ENCODE peak calls at places on chromosomes 2 and 18, in five cellular contexts. O is colonic mucosa, N is SK-N-SH, P is psoas muscle, E is cardiac fibroblast. S is an unnamed sample.

GRCh38 chr2:164675698-164676097 is 54.4 kb upstream of the GRB14 start:
- DNase-seq in O (peak), N (no peak), P (no peak), E (no peak), S (no peak)

GRCh38 chr18:75408554-75409506 is 18.7 kb downstream of the SMIM21 start:
- DNase-seq in O (no peak), N (no peak), P (no peak), E (peak), S (peak)

GRCh38 chr2:222774941-222775340 is 85.9 kb upstream of the ACSL3 start:
- DNase-seq in O (no peak), N (no peak), P (no peak), E (no peak), S (no peak)

GRCh38 chr2:158837645-158838044 is 42.5 kb downstream of the DAPL1 start:
- DNase-seq in O (no peak), N (no peak), P (no peak), E (no peak), S (no peak)

GRCh38 chr18:25284861-25285574 is 66.9 kb downstream of the ZNF521 start:
- DNase-seq in O (no peak), N (no peak), P (peak), E (peak), S (peak)

GRCh38 chr18:49755489-49755888 is 57.8 kb downstream of the ACAA2 start:
- DNase-seq in O (no peak), N (no peak), P (no peak), E (no peak), S (no peak)

GRCh38 chr2:170815746-170816498 is 765 bp upstream of the GAD1 start:
- DNase-seq in O (peak), N (peak), P (peak), E (peak), S (peak)

GRCh38 chr18:58829263-58829662 is 35.4 kb upstream of the ZNF532 start:
- DNase-seq in O (no peak), N (no peak), P (no peak), E (peak), S (no peak)

GRCh38 chr2:118609138-118609537 is 238.3 kb downstream of the EN1 start:
- DNase-seq in O (no peak), N (no peak), P (no peak), E (no peak), S (no peak)

GRCh38 chr18:61096231-61096630 is 237.0 kb upstream of the CDH20 start:
- DNase-seq in O (no peak), N (no peak), P (no peak), E (no peak), S (no peak)

GRCh38 chr2:33673937-33674336 is 74.8 kb upstream of the FAM98A start:
- DNase-seq in O (no peak), N (peak), P (no peak), E (peak), S (peak)

GRCh38 chr2:203804070-203804469 is 63.5 kb upstream of the CTLA4 start:
- DNase-seq in O (no peak), N (no peak), P (no peak), E (peak), S (peak)

GRCh38 chr2:219174146-219174545 is 2.6 kb downstream of the CNPPD1 start:
- DNase-seq in O (no peak), N (no peak), P (no peak), E (no peak), S (no peak)

GRCh38 chr2:19357383-19358241 is 811 bp downstream of the OSR1 start:
- DNase-seq in O (no peak), N (peak), P (no peak), E (peak), S (peak)

GRCh38 chr2:233853883-233854240 is 473 bp downstream of the HJURP start:
- DNase-seq in O (no peak), N (no peak), P (no peak), E (no peak), S (no peak)

GRCh38 chr2:71618327-71619113 is 165.2 kb downstream of the DYSF start:
- DNase-seq in O (peak), N (peak), P (no peak), E (no peak), S (no peak)

GRCh38 chr2:177984739-177985138 is 87.8 kb downstream of the PDE11A start:
- DNase-seq in O (peak), N (peak), P (no peak), E (no peak), S (no peak)

GRCh38 chr2:232365621-232366321 is 12.8 kb upstream of the ALPP start:
- DNase-seq in O (no peak), N (peak), P (no peak), E (peak), S (peak)

GRCh38 chr2:202687276-202687675 is 52.5 kb downstream of the FAM117B start:
- DNase-seq in O (no peak), N (no peak), P (no peak), E (no peak), S (no peak)

GRCh38 chr2:131584380-131584779 is 56.7 kb downstream of the CCDC74A start:
- DNase-seq in O (no peak), N (no peak), P (no peak), E (no peak), S (no peak)

GRCh38 chr18:21303913-21304312 is 61.9 kb downstream of the GREB1L start:
- DNase-seq in O (no peak), N (no peak), P (no peak), E (no peak), S (no peak)

GRCh38 chr2:148928395-148928794 is 53.4 kb downstream of the KIF5C start:
- DNase-seq in O (no peak), N (no peak), P (no peak), E (no peak), S (no peak)

GRCh38 chr18:49988733-49989132 is 175.4 kb upstream of the ACAA2 start:
- DNase-seq in O (no peak), N (no peak), P (no peak), E (no peak), S (no peak)

GRCh38 chr2:135744761-135745314 is 3.2 kb downstream of the UBXN4 start:
- DNase-seq in O (no peak), N (peak), P (no peak), E (peak), S (peak)

GRCh38 chr18:906416-907170 is 1.9 kb downstream of the ADCYAP1 start:
- DNase-seq in O (no peak), N (peak), P (no peak), E (no peak), S (no peak)

GRCh38 chr2:102801098-102801718 is 39.4 kb downstream of the TMEM182 start:
- DNase-seq in O (no peak), N (no peak), P (no peak), E (peak), S (peak)

GRCh38 chr2:60834270-60834717 is 47.1 kb upstream of the REL start:
- DNase-seq in O (no peak), N (no peak), P (no peak), E (no peak), S (no peak)

GRCh38 chr18:79402977-79403722 is 7.4 kb downstream of the NFATC1 start:
- DNase-seq in O (peak), N (no peak), P (peak), E (peak), S (no peak)

GRCh38 chr18:48222118-48222517 is 187.1 kb downstream of the ZBTB7C start:
- DNase-seq in O (peak), N (peak), P (peak), E (peak), S (peak)

GRCh38 chr2:169637620-169638019 is 53.5 kb downstream of the PPIG start:
- DNase-seq in O (no peak), N (no peak), P (no peak), E (peak), S (peak)

GRCh38 chr18:48979944-48980890 is 29.5 kb upstream of the SMAD7 start:
- DNase-seq in O (peak), N (no peak), P (no peak), E (no peak), S (no peak)

GRCh38 chr18:58004317-58004716 is 39.7 kb upstream of the NEDD4L start:
- DNase-seq in O (no peak), N (no peak), P (no peak), E (peak), S (peak)

GRCh38 chr2:44707945-44708645 is 233.4 kb upstream of the SIX3 start:
- DNase-seq in O (peak), N (no peak), P (no peak), E (no peak), S (no peak)

DNA sequence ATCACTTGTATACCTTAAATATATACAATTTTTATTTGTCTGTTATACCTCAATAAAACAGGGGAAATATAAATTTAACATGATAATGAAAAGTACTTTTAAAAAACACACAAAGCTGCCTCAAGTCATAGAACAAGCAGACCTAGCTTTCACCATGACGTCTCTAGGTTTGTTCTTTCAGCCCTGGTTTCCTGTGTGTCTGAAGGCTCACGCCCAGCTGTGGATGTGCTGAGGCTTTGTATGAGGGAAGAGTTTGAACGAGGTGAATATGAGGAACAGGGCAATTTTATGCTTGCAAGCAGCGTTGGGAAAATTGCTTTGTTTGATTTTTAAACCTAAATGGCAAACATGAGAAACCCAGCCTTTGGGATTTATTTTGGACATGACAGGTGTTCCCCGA is 15.3 kb downstream of the SH3RF3 start:
- DNase-seq in O (no peak), N (no peak), P (no peak), E (no peak), S (no peak)
- H3K4me3 ChIP-seq in O (no peak), N (no peak), P (no peak), E (no peak), S (no peak)

GRCh38 chr2:31983762-31984467 is 26.9 kb downstream of the MEMO1 start:
- DNase-seq in O (no peak), N (no peak), P (no peak), E (no peak), S (no peak)

GRCh38 chr2:31978998-31979397 is 31.8 kb downstream of the MEMO1 start:
- DNase-seq in O (no peak), N (no peak), P (no peak), E (no peak), S (no peak)

GRCh38 chr2:31979966-31980365 is 30.8 kb downstream of the MEMO1 start:
- DNase-seq in O (no peak), N (no peak), P (no peak), E (no peak), S (no peak)

GRCh38 chr2:31978436-31978835 is 32.4 kb downstream of the MEMO1 start:
- DNase-seq in O (no peak), N (no peak), P (no peak), E (no peak), S (no peak)

GRCh38 chr2:31980674-31981356 is 30.0 kb downstream of the MEMO1 start:
- DNase-seq in O (no peak), N (no peak), P (no peak), E (peak), S (peak)
- H3K4me3 ChIP-seq in O (no peak), N (no peak), P (no peak), E (no peak), S (no peak)

GRCh38 chr2:16330012-16330411 is 335.6 kb downstream of the CYRIA start:
- DNase-seq in O (no peak), N (no peak), P (no peak), E (no peak), S (no peak)
- H3K4me3 ChIP-seq in O (no peak), N (no peak), P (no peak), E (no peak), S (no peak)

GRCh38 chr2:152465541-152465940 is 130.6 kb downstream of the FMNL2 start:
- DNase-seq in O (no peak), N (no peak), P (no peak), E (peak), S (no peak)

GRCh38 chr2:152466925-152467676 is 132.1 kb downstream of the FMNL2 start:
- DNase-seq in O (no peak), N (no peak), P (no peak), E (peak), S (peak)

GRCh38 chr2:152466041-152466440 is 131.1 kb downstream of the FMNL2 start:
- DNase-seq in O (peak), N (no peak), P (peak), E (peak), S (peak)

GRCh38 chr2:152468832-152469692 is 134.1 kb downstream of the FMNL2 start:
- DNase-seq in O (peak), N (no peak), P (no peak), E (peak), S (peak)

GRCh38 chr2:152467677-152468406 is 132.9 kb downstream of the FMNL2 start:
- DNase-seq in O (no peak), N (no peak), P (no peak), E (no peak), S (no peak)
- H3K4me3 ChIP-seq in O (no peak), N (no peak), P (peak), E (no peak), S (no peak)

GRCh38 chr2:199469514-199470360 is 12.0 kb upstream of the SATB2 start:
- DNase-seq in O (peak), N (no peak), P (no peak), E (no peak), S (no peak)

GRCh38 chr2:199468561-199469513 is 11.1 kb upstream of the SATB2 start:
- DNase-seq in O (peak), N (peak), P (no peak), E (no peak), S (no peak)

GRCh38 chr2:199470672-199471442 is 13.1 kb upstream of the SATB2 start:
- DNase-seq in O (peak), N (no peak), P (no peak), E (no peak), S (no peak)

GRCh38 chr2:199470361-199470671 is 12.6 kb upstream of the SATB2 start:
- DNase-seq in O (no peak), N (no peak), P (no peak), E (no peak), S (no peak)

DNA sequence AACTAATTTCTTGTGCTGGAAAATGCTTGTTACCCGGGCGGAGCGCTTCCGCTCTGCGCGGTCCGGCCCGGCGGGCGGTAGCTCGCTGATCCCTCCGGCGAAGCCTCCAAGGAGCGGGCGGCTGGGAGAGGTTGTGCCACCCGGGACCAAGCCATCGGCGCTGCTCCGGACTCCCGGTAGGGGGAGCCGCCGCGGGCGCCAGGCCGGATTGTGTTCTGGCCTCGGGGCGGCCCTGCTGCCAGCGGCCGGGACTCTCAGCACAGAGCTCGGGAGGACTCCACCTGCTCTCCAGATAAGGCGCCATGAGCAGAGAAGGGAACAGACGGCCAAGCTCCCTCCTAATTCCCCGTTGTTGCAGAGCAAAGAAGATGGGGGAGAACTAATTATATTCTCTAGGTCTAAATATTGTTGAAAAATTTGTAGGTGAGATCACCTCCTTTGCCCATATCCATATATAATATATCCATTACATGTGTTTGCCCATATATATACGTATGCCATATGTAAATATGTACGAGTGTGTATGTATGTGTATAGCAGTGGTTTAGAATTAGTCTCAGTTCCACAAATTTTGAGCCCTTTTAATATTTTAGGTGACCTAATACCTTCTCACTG is 13.8 kb upstream of the SATB2 start:
- DNase-seq in O (peak), N (peak), P (peak), E (peak), S (peak)
- H3K4me3 ChIP-seq in O (peak), N (no peak), P (peak), E (no peak), S (no peak)

GRCh38 chr2:112768432-112768831 is 4.0 kb upstream of the CKAP2L start:
- DNase-seq in O (no peak), N (no peak), P (no peak), E (peak), S (peak)

GRCh38 chr2:112772322-112772721 is 7.9 kb upstream of the CKAP2L start:
- DNase-seq in O (no peak), N (no peak), P (no peak), E (no peak), S (no peak)

GRCh38 chr2:112764071-112765044 is at the start of gene CKAP2L:
- DNase-seq in O (peak), N (peak), P (peak), E (peak), S (peak)

GRCh38 chr2:112765251-112765650 is 842 bp upstream of the CKAP2L start:
- DNase-seq in O (no peak), N (no peak), P (no peak), E (no peak), S (no peak)

DNA sequence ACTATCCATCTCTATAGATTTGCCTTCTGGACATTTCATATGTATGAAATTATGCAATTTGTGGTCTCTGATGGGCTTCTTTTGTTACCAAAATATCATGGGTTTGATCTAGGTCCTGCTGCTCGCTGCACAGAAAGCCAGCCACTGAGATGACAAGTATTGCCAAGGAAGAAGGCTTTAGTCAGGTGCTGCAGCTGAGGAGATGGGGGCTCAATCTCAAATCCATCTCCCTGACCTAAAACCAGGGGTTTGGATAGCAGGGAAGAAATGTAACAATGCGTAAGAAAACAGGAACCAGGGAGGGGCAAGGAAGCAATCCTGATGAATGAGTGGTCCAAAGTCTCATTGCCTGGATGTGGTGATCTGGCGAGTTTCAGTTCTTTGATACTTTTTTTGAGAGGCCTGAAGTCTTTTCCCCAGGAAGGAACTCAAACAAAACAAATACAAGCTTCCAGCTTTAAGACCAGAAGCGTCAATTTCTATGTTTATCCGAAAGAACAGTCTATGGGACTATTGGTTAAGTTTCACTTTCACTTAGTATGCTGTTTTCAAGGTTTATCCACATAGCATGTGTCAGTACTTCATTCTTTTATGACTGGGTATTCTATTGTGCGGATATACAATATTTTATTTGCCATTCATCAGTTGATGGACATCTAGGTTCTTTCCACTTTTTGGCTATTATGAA is 3.4 kb upstream of the CKAP2L start:
- DNase-seq in O (no peak), N (no peak), P (no peak), E (no peak), S (peak)
- H3K4me3 ChIP-seq in O (no peak), N (no peak), P (peak), E (no peak), S (no peak)

DNA sequence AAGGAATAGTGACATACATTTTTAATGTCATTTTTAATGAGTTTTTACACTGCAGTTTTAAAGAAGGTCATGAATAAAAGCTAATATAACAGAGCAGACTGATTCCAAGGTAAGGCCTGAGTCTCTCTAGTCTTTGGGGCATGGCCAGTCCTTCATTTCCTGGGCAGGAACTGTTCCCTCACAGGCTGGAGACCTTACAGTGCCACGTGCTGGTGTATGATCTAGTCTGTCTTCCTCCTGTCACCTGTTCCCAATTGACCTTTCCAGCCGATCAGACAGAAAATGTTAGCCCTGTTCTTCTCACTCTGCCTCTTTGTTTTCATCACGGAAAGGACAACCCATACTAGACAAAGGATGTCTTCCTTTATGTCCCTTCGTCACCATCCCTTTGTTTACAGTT is 33.6 kb downstream of the ZCCHC2 start:
- DNase-seq in O (no peak), N (no peak), P (no peak), E (no peak), S (no peak)
- H3K4me3 ChIP-seq in O (no peak), N (no peak), P (no peak), E (no peak), S (no peak)

GRCh38 chr2:39491653-39492052 is 54.6 kb upstream of the MAP4K3 start:
- DNase-seq in O (no peak), N (no peak), P (no peak), E (no peak), S (no peak)
- H3K4me3 ChIP-seq in O (no peak), N (no peak), P (no peak), E (no peak), S (no peak)